ENCODE peak calls at places on chromosome 1, in seven cellular contexts. M, U, K, P, I, O and T are unnamed samples.

GRCh38 chr1:26839339-26839722 is 12.8 kb downstream of the ZDHHC18 start:
- DNase-seq in O (no peak), P (no peak), K (no peak), U (no peak), M (no peak), I (no peak), T (no peak)

GRCh38 chr1:38179423-38179822 is 132.8 kb upstream of the POU3F1 start:
- DNase-seq in K (no peak), O (no peak), U (no peak), M (peak), P (no peak), I (no peak), T (no peak)

GRCh38 chr1:30805301-30806003 is 47.9 kb upstream of the LAPTM5 start:
- DNase-seq in M (no peak), O (no peak), I (no peak), P (no peak), U (no peak), K (no peak), T (no peak)

GRCh38 chr1:60573726-60574409 is 500.3 kb upstream of the C1orf87 start:
- DNase-seq in M (no peak), K (no peak), P (peak), I (no peak), O (no peak), U (no peak), T (no peak)

GRCh38 chr1:37633040-37633949 is 1.4 kb downstream of the RSPO1 start:
- DNase-seq in P (no peak), K (peak), I (no peak), O (no peak), U (no peak), M (no peak), T (no peak)

GRCh38 chr1:28428990-28429520 is 59.5 kb downstream of the PHACTR4 start:
- DNase-seq in K (no peak), O (no peak), I (no peak), U (no peak), P (no peak), M (no peak), T (no peak)

GRCh38 chr1:22089134-22089571 is 36.6 kb downstream of the CDC42 start:
- DNase-seq in U (no peak), M (no peak), I (no peak), K (no peak), P (no peak), O (no peak), T (no peak)

GRCh38 chr1:228149341-228150020 is at the start of gene GJC2:
- DNase-seq in O (no peak), I (no peak), U (peak), K (peak), M (peak), P (no peak), T (no peak)

GRCh38 chr1:85650645-85651044 is 57.6 kb downstream of the ZNHIT6 start:
- DNase-seq in I (no peak), M (no peak), P (no peak), U (no peak), K (no peak), O (no peak), T (no peak)

GRCh38 chr1:20731057-20731991 is 1.2 kb downstream of the SH2D5 start:
- DNase-seq in O (peak), K (no peak), M (no peak), U (no peak), P (no peak), I (peak), T (peak)

GRCh38 chr1:229972600-229973296 is 94.3 kb upstream of the GALNT2 start:
- DNase-seq in P (peak), O (peak), M (no peak), U (no peak), I (no peak), K (no peak), T (no peak)

GRCh38 chr1:5989731-5990271 is 2.4 kb downstream of the NPHP4 start:
- DNase-seq in M (no peak), U (no peak), K (no peak), P (no peak), O (no peak), I (no peak), T (no peak)

GRCh38 chr1:198467342-198467741 is 73.1 kb downstream of the ATP6V1G3 start:
- DNase-seq in O (no peak), M (no peak), U (no peak), K (no peak), I (no peak), P (no peak), T (no peak)

GRCh38 chr1:70487910-70488665 is 77.0 kb downstream of the CTH start:
- DNase-seq in M (no peak), I (no peak), P (peak), O (no peak), U (no peak), K (no peak), T (no peak)

GRCh38 chr1:34926894-34927293 is 2.6 kb downstream of the DLGAP3 start:
- DNase-seq in M (no peak), O (no peak), I (no peak), P (no peak), K (no peak), U (no peak), T (no peak)

GRCh38 chr1:242651817-242652216 is 127.3 kb upstream of the PLD5 start:
- DNase-seq in K (no peak), O (no peak), I (no peak), U (no peak), M (no peak), P (peak), T (no peak)

GRCh38 chr1:226497991-226498689 is 50.4 kb upstream of the STUM start:
- DNase-seq in I (no peak), U (no peak), K (no peak), M (no peak), O (no peak), P (no peak), T (peak)

GRCh38 chr1:218711884-218712674 is 366.9 kb downstream of the TGFB2 start:
- DNase-seq in O (no peak), I (peak), U (no peak), K (peak), M (no peak), P (peak), T (peak)

GRCh38 chr1:29984544-29985375 is 738.6 kb downstream of the MATN1 start:
- DNase-seq in I (peak), K (no peak), U (no peak), M (no peak), O (peak), P (no peak), T (peak)

GRCh38 chr1:115877511-115877910 is 36.6 kb upstream of the NHLH2 start:
- DNase-seq in M (no peak), P (no peak), I (no peak), K (no peak), O (no peak), U (no peak), T (no peak)

GRCh38 chr1:3393024-3393986 is 61.2 kb upstream of the ARHGEF16 start:
- DNase-seq in O (no peak), M (peak), I (no peak), P (no peak), K (no peak), U (no peak), T (no peak)

GRCh38 chr1:6095511-6096242 is 50.0 kb downstream of the KCNAB2 start:
- DNase-seq in U (no peak), P (no peak), K (no peak), O (no peak), I (no peak), M (no peak), T (no peak)

GRCh38 chr1:49051647-49052046 is 275.0 kb upstream of the BEND5 start:
- DNase-seq in U (no peak), K (no peak), M (no peak), I (no peak), O (no peak), P (no peak), T (no peak)
- TF ChIP-seq CTCF in U (no peak), K (no peak), M (no peak), I (no peak), O (no peak), P (no peak), T (no peak)

GRCh38 chr1:11648732-11649158 is 5.5 kb downstream of the FBXO2 start:
- DNase-seq in P (no peak), K (no peak), U (no peak), I (no peak), O (no peak), M (no peak), T (no peak)

GRCh38 chr1:11651017-11651416 is 3.2 kb downstream of the FBXO2 start:
- DNase-seq in P (no peak), I (no peak), K (no peak), U (no peak), M (no peak), O (no peak), T (no peak)

GRCh38 chr1:11649237-11649623 is 5.0 kb downstream of the FBXO2 start:
- DNase-seq in M (no peak), K (no peak), I (no peak), O (no peak), U (no peak), P (no peak), T (no peak)

GRCh38 chr1:11649624-11650330 is 4.5 kb downstream of the FBXO2 start:
- DNase-seq in M (no peak), O (no peak), I (no peak), P (no peak), U (no peak), K (no peak), T (no peak)

GRCh38 chr1:11650331-11650991 is 3.8 kb downstream of the FBXO2 start:
- DNase-seq in I (no peak), M (peak), O (no peak), K (peak), P (peak), U (peak), T (peak)
- TF ChIP-seq POLR2A in I (no peak), M (no peak), O (no peak), K (no peak), P (peak), U (no peak), T (no peak)

GRCh38 chr1:12447849-12448312 is 170.1 kb downstream of the DHRS3 start:
- DNase-seq in U (no peak), K (no peak), M (no peak), O (no peak), I (no peak), P (no peak), T (no peak)
- H3K4me3 ChIP-seq in U (no peak), K (no peak), M (no peak), O (no peak), I (no peak), P (no peak), T (no peak)

DNA sequence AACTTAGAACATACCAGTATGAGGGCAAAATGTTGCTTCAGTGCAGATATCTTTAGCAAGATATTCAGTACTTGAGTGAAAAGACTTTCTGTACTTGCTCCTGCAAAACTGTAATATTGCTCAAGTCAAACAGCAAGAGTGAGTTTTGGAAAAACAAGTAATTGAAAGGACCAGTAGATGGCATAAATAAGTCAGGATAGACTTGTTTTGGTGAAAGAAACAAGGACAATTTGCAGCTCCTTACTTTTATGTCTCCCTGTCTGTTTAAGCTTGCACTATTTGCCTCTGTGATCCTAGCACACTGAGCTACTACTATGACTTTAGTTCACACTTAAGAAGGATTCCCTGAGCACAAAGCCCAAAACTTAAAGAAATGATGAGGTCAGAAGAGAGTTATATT is 39.1 kb downstream of the IFI44 start:
- DNase-seq in O (no peak), U (no peak), I (no peak), P (peak), M (no peak), K (no peak), T (no peak)
- TF ChIP-seq CTCF in O (peak), U (no peak), I (no peak), P (peak), M (peak), K (no peak), T (no peak)

GRCh38 chr1:58780586-58781452 is 3.0 kb downstream of the JUN start:
- DNase-seq in O (no peak), U (no peak), K (no peak), I (no peak), P (peak), M (no peak), T (no peak)
- TF ChIP-seq POLR2A in O (peak), U (peak), K (no peak), I (no peak), P (no peak), M (no peak), T (no peak)

GRCh38 chr1:97163591-97164275 is 442.1 kb downstream of the PTBP2 start:
- DNase-seq in U (no peak), K (no peak), P (no peak), I (no peak), M (no peak), O (no peak), T (no peak)
- H3K4me3 ChIP-seq in U (no peak), K (no peak), P (no peak), I (no peak), M (no peak), O (no peak), T (no peak)

GRCh38 chr1:245512980-245513578 is 358.3 kb downstream of the KIF26B start:
- DNase-seq in U (peak), K (no peak), P (no peak), M (no peak), O (no peak), I (no peak), T (no peak)
- TF ChIP-seq CTCF in U (no peak), K (no peak), P (no peak), M (no peak), O (peak), I (no peak), T (no peak)